ENCODE peak calls at places on chromosomes 16 and 17, in ten cellular contexts. C is uterus; Q is ovary; W is AG04450; R is thoracic aorta; X is HCT116; O is fibroblast of lung; V is bronchial epithelial cell; S is effector memory CD4-positive, alpha-beta T cell; F is thyroid gland. E is an unnamed sample.

GRCh38 chr17:48645639-48646182 is 19.6 kb upstream of the HOXB9 start:
- DNase-seq in C (no peak), S (no peak), Q (no peak), O (no peak), V (no peak), R (no peak), X (no peak), F (no peak), W (no peak), E (no peak)

GRCh38 chr16:29029168-29029994 is 44.5 kb downstream of the LAT start:
- DNase-seq in O (peak), C (no peak), W (peak), X (no peak), F (no peak), R (peak), Q (peak), V (peak), S (no peak), E (peak)

GRCh38 chr16:11181889-11182279 is 74.1 kb downstream of the SOCS1 start:
- DNase-seq in O (peak), C (no peak), S (no peak), X (no peak), V (peak), R (no peak), W (no peak), Q (no peak), F (peak), E (no peak)

GRCh38 chr16:84754353-84754856 is 54.6 kb downstream of the USP10 start:
- DNase-seq in W (peak), F (peak), X (peak), V (peak), S (peak), Q (no peak), O (peak), C (peak), R (peak), E (peak)

GRCh38 chr17:79192503-79193500 is 118.2 kb downstream of the ENGASE start:
- DNase-seq in W (no peak), R (no peak), C (no peak), Q (peak), S (no peak), V (peak), X (no peak), F (peak), O (peak), E (peak)

GRCh38 chr16:1413684-1414531 is 596 bp downstream of the UNKL start:
- DNase-seq in C (peak), Q (peak), V (peak), X (peak), S (peak), F (peak), R (no peak), O (peak), W (no peak), E (peak)

GRCh38 chr17:72122336-72122667 is 1.5 kb downstream of the SOX9 start:
- DNase-seq in O (no peak), C (no peak), F (no peak), R (no peak), X (no peak), Q (no peak), V (no peak), W (no peak), S (no peak), E (no peak)

GRCh38 chr17:33981713-33982601 is 273.1 kb upstream of the CCL2 start:
- DNase-seq in W (no peak), V (no peak), R (no peak), C (no peak), S (no peak), Q (no peak), O (no peak), X (no peak), F (no peak), E (no peak)

GRCh38 chr16:81523387-81524115 is 78.9 kb downstream of the CMIP start:
- DNase-seq in O (peak), X (peak), R (no peak), S (no peak), V (peak), Q (peak), W (peak), C (peak), F (no peak), E (peak)

GRCh38 chr17:50946223-50946890 is 80.2 kb upstream of the TOB1 start:
- DNase-seq in F (no peak), C (no peak), O (no peak), R (no peak), S (no peak), Q (peak), X (no peak), W (no peak), V (no peak), E (no peak)

GRCh38 chr16:11207646-11208045 is 48.4 kb downstream of the SOCS1 start:
- DNase-seq in V (no peak), S (no peak), C (no peak), R (no peak), X (no peak), W (no peak), F (no peak), Q (no peak), O (no peak), E (no peak)

GRCh38 chr17:8015957-8016631 is 13.7 kb downstream of the GUCY2D start:
- DNase-seq in Q (peak), V (no peak), F (peak), C (no peak), X (no peak), S (no peak), R (no peak), O (no peak), W (no peak), E (no peak)

GRCh38 chr16:27232875-27233605 is 29.7 kb downstream of the KDM8 start:
- DNase-seq in C (no peak), V (no peak), S (no peak), W (no peak), F (no peak), R (no peak), Q (peak), X (no peak), O (no peak), E (peak)

GRCh38 chr16:78291642-78292041 is 192.2 kb downstream of the WWOX start:
- DNase-seq in R (no peak), W (no peak), V (no peak), O (no peak), S (no peak), F (peak), X (no peak), C (no peak), Q (peak), E (no peak)

GRCh38 chr16:4461250-4462085 is 13.0 kb downstream of the NMRAL1 start:
- DNase-seq in O (no peak), S (no peak), R (no peak), Q (no peak), F (no peak), W (no peak), C (no peak), V (no peak), X (no peak), E (no peak)

GRCh38 chr17:41654134-41654907 is 29.9 kb upstream of the KRT17 start:
- DNase-seq in R (no peak), O (no peak), S (no peak), V (peak), W (no peak), Q (no peak), F (peak), C (no peak), X (peak), E (no peak)

GRCh38 chr16:25838724-25839186 is 147.0 kb downstream of the HS3ST4 start:
- DNase-seq in S (peak), R (no peak), W (peak), O (peak), X (peak), F (peak), C (no peak), V (peak), Q (no peak), E (peak)

GRCh38 chr17:2958706-2959222 is 104.6 kb downstream of the OR1D5 start:
- DNase-seq in C (no peak), V (no peak), R (no peak), O (no peak), S (no peak), W (no peak), Q (peak), F (no peak), X (no peak), E (no peak)

GRCh38 chr17:75152971-75153853 is 1.1 kb downstream of the JPT1 start:
- DNase-seq in W (no peak), O (peak), Q (no peak), X (no peak), V (peak), C (no peak), F (peak), S (no peak), R (no peak), E (no peak)

GRCh38 chr16:50269769-50270509 is 3.6 kb downstream of the ADCY7 start:
- DNase-seq in Q (peak), C (no peak), S (no peak), W (no peak), V (no peak), F (no peak), O (no peak), X (no peak), R (no peak), E (no peak)

GRCh38 chr16:22739077-22739476 is 74.9 kb upstream of the HS3ST2 start:
- DNase-seq in X (no peak), Q (no peak), R (no peak), S (no peak), W (no peak), F (no peak), V (no peak), O (no peak), C (no peak), E (no peak)

GRCh38 chr17:32491371-32492280 is 4.8 kb downstream of the CDK5R1 start:
- DNase-seq in C (no peak), V (peak), R (no peak), S (no peak), X (no peak), F (no peak), Q (no peak), O (no peak), W (no peak), E (no peak)

DNA sequence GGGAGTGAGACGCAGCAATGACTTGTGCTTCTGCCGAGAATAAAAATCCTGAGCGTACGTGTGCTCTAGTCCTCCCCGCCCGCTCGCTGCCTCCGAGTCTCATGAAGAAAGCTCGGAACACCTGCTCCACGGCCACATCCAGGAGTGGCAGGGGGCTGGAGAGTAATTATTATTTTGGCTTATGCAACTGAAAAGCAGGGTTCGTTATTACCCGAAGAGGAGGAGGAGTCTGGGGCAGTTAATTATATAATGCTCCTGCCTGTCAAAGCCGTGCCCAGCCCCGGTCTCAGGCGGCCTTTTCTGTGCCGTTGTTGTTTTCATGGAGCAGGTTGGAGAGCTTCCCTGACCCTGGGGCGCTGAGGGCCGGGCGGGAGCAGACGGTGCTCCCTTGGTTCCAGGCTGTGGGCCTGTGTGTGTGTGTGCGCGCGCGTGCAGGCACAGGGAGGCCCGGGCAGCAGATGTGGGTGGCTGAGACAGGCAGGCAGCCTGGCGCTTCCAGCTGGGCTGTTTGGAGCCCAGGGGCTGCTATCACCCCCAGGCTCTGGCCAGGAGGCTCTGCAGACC is 2.3 kb downstream of the JPH3 start:
- DNase-seq in X (no peak), S (no peak), C (no peak), F (no peak), O (no peak), W (no peak), V (no peak), R (no peak), Q (no peak), E (no peak)
- H3K4me3 ChIP-seq in X (no peak), S (no peak), C (no peak), F (no peak), O (no peak), W (no peak), V (no peak), R (no peak), Q (no peak), E (no peak)

DNA sequence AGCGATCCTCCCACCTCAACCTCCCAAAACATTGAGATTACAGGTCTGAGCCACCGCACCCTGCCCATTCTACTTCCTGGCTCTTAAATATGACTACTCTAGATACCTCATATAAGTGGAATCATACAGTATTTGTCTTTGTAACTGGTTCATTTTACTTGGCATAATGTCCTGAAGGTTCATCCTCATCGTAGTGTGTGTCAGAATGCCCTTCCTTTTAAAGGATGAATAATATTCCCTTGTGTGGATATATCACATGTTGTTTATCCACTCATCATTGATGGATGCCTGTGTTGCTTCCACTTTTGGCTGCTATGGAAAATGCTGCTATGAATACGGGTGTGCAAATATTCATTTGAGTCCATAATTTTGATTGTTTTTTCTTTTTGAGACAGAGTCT is 5.7 kb upstream of the CETP start:
- DNase-seq in O (no peak), X (no peak), S (no peak), R (no peak), W (no peak), Q (no peak), V (no peak), F (no peak), C (no peak), E (no peak)
- H3K4me3 ChIP-seq in O (no peak), X (no peak), S (no peak), R (no peak), W (no peak), Q (no peak), V (no peak), F (no peak), C (no peak), E (no peak)

GRCh38 chr17:35448899-35449227 is 297 bp upstream of the SLFN13 start:
- DNase-seq in Q (no peak), S (no peak), F (no peak), W (no peak), V (no peak), R (no peak), C (no peak), O (no peak), X (no peak), E (no peak)
- H3K4me3 ChIP-seq in Q (peak), S (peak), F (no peak), W (peak), V (no peak), R (peak), C (peak), O (peak), X (no peak), E (no peak)

DNA sequence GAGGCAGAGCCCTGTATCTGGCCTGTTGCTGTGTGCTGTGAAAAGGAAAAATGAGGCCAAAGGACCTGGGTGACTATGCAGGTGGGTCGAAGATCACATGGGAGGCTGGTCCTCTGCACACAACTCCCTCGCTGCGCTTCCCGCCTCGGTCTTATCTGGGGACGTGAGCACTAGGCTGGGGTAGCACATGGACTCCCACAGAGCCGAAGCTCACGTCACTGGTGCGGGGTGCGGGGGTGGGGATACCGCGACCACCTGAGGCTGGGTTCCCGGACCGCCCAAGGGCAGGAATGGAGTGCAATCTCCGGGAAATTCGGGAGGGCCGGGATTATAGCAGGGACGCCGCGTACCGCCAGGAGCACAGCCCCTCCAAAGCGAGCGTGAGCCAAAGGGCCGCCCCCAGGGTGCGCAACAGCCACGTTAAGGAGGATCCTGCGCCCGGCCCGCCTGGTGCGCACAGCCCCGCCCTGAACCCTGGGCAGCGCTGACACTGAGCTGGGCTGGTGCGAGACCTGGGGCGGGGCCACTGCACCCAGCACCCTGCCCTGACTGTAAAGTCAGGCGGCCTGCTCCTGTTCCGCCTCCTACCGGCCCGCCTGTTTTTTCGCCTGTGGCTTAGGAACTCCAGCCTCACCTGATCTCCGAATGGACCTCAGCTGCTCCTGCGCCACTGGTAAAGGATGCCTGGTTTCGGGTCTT is 4.8 kb downstream of the MT1A start:
- DNase-seq in W (no peak), Q (peak), O (peak), R (peak), C (peak), V (peak), S (peak), X (peak), F (peak), E (peak)
- H3K4me3 ChIP-seq in W (peak), Q (peak), O (no peak), R (peak), C (peak), V (peak), S (peak), X (peak), F (no peak), E (peak)

DNA sequence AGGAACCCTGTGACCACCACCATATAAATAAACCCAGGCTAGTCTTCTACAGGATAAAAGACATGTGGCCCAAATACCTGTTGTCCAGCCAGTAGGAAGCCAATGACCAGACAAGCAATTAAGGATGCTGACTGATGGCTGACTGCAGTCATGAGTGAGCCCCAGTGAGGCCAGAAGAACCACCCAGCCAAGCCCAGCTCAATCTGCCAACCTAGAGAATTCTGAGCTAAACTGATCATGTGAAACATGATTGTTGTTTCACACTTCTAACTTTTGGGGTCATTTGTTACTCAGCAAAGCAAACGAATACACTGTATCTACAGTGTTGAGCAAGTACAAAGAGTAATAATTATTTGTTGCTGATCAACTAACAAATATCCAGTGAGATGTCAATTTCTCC is 86.4 kb downstream of the DNAH3 start:
- DNase-seq in F (no peak), W (no peak), X (no peak), S (no peak), Q (no peak), V (no peak), C (no peak), O (no peak), R (no peak), E (no peak)
- H3K4me3 ChIP-seq in F (no peak), W (no peak), X (no peak), S (no peak), Q (no peak), V (no peak), C (no peak), O (no peak), R (no peak), E (no peak)

GRCh38 chr17:40362696-40363479 is 1.6 kb downstream of the GJD3 start:
- DNase-seq in C (peak), O (peak), V (peak), R (no peak), S (peak), X (peak), W (no peak), F (peak), Q (no peak), E (peak)

GRCh38 chr17:40364906-40365305 is 369 bp upstream of the GJD3 start:
- DNase-seq in R (no peak), W (no peak), Q (no peak), F (no peak), C (no peak), V (no peak), X (no peak), S (no peak), O (no peak), E (no peak)

GRCh38 chr17:40363480-40363838 is 1.1 kb downstream of the GJD3 start:
- DNase-seq in X (no peak), Q (no peak), C (no peak), O (no peak), F (peak), S (no peak), W (no peak), R (no peak), V (no peak), E (no peak)

GRCh38 chr17:40366076-40366860 is 1.7 kb upstream of the GJD3 start:
- DNase-seq in Q (no peak), W (no peak), X (no peak), S (no peak), R (no peak), C (no peak), F (no peak), V (no peak), O (no peak), E (no peak)

GRCh38 chr17:40364121-40364861 is at the start of gene GJD3:
- DNase-seq in O (peak), F (no peak), C (no peak), S (no peak), R (no peak), Q (no peak), V (no peak), X (no peak), W (no peak), E (no peak)
- H3K4me3 ChIP-seq in O (peak), F (peak), C (peak), S (peak), R (peak), Q (peak), V (peak), X (peak), W (peak), E (peak)

DNA sequence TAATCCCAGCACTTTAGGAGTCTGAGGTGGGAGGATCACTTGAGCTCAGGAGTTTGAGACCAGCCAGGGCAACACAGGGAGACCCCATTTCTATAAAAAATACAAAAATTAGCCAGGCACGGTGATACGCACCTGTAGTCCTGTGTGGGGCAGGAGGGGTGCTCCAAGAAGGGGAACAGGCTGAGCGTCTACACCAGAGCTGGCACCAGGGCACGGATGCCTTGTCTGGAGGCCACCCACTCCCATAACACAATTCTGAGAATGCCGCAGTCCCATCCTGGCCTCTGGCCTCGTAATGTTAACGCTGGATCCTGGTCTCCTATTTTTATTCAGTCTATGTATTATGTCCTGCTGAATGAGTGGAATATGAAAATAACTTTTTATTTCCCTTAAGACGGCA is 161.3 kb downstream of the WSCD1 start:
- DNase-seq in F (no peak), O (no peak), X (no peak), S (no peak), V (no peak), C (no peak), R (no peak), Q (no peak), W (no peak), E (no peak)
- H3K4me3 ChIP-seq in F (no peak), O (no peak), X (no peak), S (no peak), V (no peak), C (no peak), R (no peak), Q (no peak), W (no peak), E (no peak)

E was measured in fibroblast of the aortic adventitia.